ENCODE peak calls at places on chromosomes 12 and 14, in seven cellular contexts. V is body of pancreas, D is HepG2, T is heart right ventricle, I is cardiac muscle cell, X is Peyer's patch, K is HCT116. O is an unnamed sample. For H3K36me3 and H3K4me1, the result is how much of the 10 kb centered on the place peaks cover.

GRCh38 chr12:103036581-103037214 is 79.2 kb downstream of the ASCL1 start:
- DNase-seq in T (no peak), I (no peak), K (no peak), D (no peak), V (no peak), X (no peak), O (no peak)

GRCh38 chr14:104427126-104427851 is 152.3 kb upstream of the C14orf180 start:
- DNase-seq in D (no peak), X (no peak), V (no peak), I (no peak), T (no peak), K (no peak), O (no peak)

GRCh38 chr14:63544641-63545234 is 1.6 kb upstream of the PPP2R5E start:
- DNase-seq in I (peak), X (no peak), K (no peak), T (no peak), D (no peak), V (peak), O (peak)

GRCh38 chr14:23620177-23620702 is 15.9 kb upstream of the DHRS2 start:
- DNase-seq in K (no peak), T (no peak), X (no peak), D (no peak), I (no peak), V (no peak), O (no peak)

GRCh38 chr14:23307687-23308644 is 1.3 kb downstream of the BCL2L2 start:
- DNase-seq in K (no peak), V (no peak), D (no peak), I (peak), X (no peak), T (no peak), O (no peak)

GRCh38 chr12:60977966-60978365 is 1282.2 kb upstream of the USP15 start:
- DNase-seq in X (no peak), K (no peak), I (no peak), V (no peak), D (no peak), T (no peak), O (no peak)

GRCh38 chr14:98458702-98459101 is 813.3 kb downstream of the BCL11B start:
- DNase-seq in V (no peak), X (no peak), T (no peak), I (no peak), D (no peak), K (no peak), O (no peak)

GRCh38 chr12:27555928-27556778 is 32.1 kb downstream of the PPFIBP1 start:
- DNase-seq in K (no peak), X (no peak), D (no peak), V (no peak), I (peak), T (no peak), O (no peak)

GRCh38 chr12:7441216-7441615 is 2.7 kb downstream of the CD163L1 start:
- DNase-seq in D (no peak), I (no peak), K (no peak), T (no peak), V (no peak), X (no peak), O (no peak)

GRCh38 chr12:93430280-93430679 is 11.5 kb downstream of the UBE2N start:
- DNase-seq in X (no peak), D (no peak), K (no peak), V (no peak), T (no peak), I (no peak), O (no peak)

GRCh38 chr12:1808036-1808797 is 12.1 kb upstream of the LRTM2 start:
- DNase-seq in D (no peak), T (no peak), V (no peak), X (no peak), K (no peak), I (no peak), O (no peak)

GRCh38 chr12:2198088-2198501 is 145.3 kb downstream of the CACNA1C start:
- DNase-seq in T (no peak), X (no peak), K (peak), V (no peak), D (no peak), I (peak), O (no peak)

GRCh38 chr12:107458163-107458562 is 227.4 kb upstream of the PWP1 start:
- DNase-seq in T (peak), I (peak), D (no peak), V (peak), K (no peak), X (no peak), O (no peak)

GRCh38 chr12:116087962-116088361 is 189.5 kb downstream of the MED13L start:
- DNase-seq in D (peak), T (no peak), I (no peak), V (no peak), X (no peak), K (no peak), O (no peak)

GRCh38 chr12:54033106-54033979 is 493 bp downstream of the HOXC5 start:
- DNase-seq in V (peak), X (no peak), I (no peak), T (no peak), K (no peak), D (peak), O (peak)

GRCh38 chr14:57732886-57733285 is 133.0 kb downstream of the SLC35F4 start:
- DNase-seq in X (no peak), I (peak), D (no peak), V (peak), T (no peak), K (no peak), O (no peak)

GRCh38 chr14:102848830-102849521 is 71.7 kb downstream of the TRAF3 start:
- DNase-seq in I (peak), X (peak), K (no peak), V (peak), D (no peak), T (peak), O (no peak)

GRCh38 chr12:82877963-82878362 is 191.3 kb downstream of the TMTC2 start:
- DNase-seq in I (no peak), V (no peak), X (no peak), T (no peak), D (no peak), K (no peak), O (no peak)

GRCh38 chr12:4024701-4025419 is 151.7 kb upstream of the PARP11 start:
- DNase-seq in X (no peak), K (no peak), D (no peak), V (peak), I (no peak), T (no peak), O (peak)

GRCh38 chr12:90333939-90334338 is 621.0 kb downstream of the CCER1 start:
- DNase-seq in X (no peak), T (no peak), I (no peak), K (no peak), V (no peak), D (no peak), O (no peak)

GRCh38 chr14:76657404-76657803 is 103.9 kb upstream of the VASH1 start:
- DNase-seq in T (no peak), V (no peak), K (no peak), I (no peak), X (no peak), D (no peak), O (no peak)

GRCh38 chr12:63294327-63294632 is 143.3 kb upstream of the AVPR1A start:
- DNase-seq in X (no peak), D (peak), K (peak), V (peak), T (no peak), I (peak), O (no peak)

GRCh38 chr12:102879144-102879763 is 37.8 kb downstream of the PAH start:
- DNase-seq in K (peak), V (peak), I (peak), T (no peak), D (no peak), X (no peak), O (peak)

GRCh38 chr12:129911437-129912049 is 7.7 kb upstream of the TMEM132D start:
- DNase-seq in I (peak), V (peak), X (peak), T (peak), K (no peak), D (peak), O (peak)

GRCh38 chr12:5792350-5792749 is 152.7 kb downstream of the ANO2 start:
- DNase-seq in V (no peak), I (no peak), K (no peak), D (no peak), X (no peak), T (no peak), O (no peak)

GRCh38 chr12:118259079-118259478 is 113.6 kb downstream of the TAOK3 start:
- DNase-seq in X (no peak), K (no peak), T (no peak), V (peak), D (no peak), I (peak), O (no peak)

GRCh38 chr12:71186571-71187288 is 28.9 kb upstream of the TSPAN8 start:
- DNase-seq in V (no peak), T (no peak), I (peak), K (no peak), X (no peak), D (no peak), O (no peak)

GRCh38 chr12:124506145-124506831 is 61.1 kb downstream of the NCOR2 start:
- DNase-seq in X (peak), D (no peak), K (no peak), T (peak), V (peak), I (peak), O (peak)

GRCh38 chr12:30862486-30862885 is 64.1 kb upstream of the TSPAN11 start:
- DNase-seq in I (peak), D (no peak), T (peak), K (no peak), X (no peak), V (no peak), O (no peak)

GRCh38 chr12:42586268-42586667 is 3.3 kb downstream of the PRICKLE1 start:
- DNase-seq in I (no peak), X (no peak), T (no peak), V (no peak), D (no peak), K (no peak), O (no peak)

GRCh38 chr14:104782823-104783170 is 12.8 kb downstream of the AKT1 start:
- DNase-seq in T (no peak), X (no peak), I (no peak), D (no peak), K (no peak), V (no peak), O (no peak)

GRCh38 chr12:12987421-12987820 is 12.6 kb downstream of the HEBP1 start:
- DNase-seq in I (no peak), K (no peak), D (no peak), V (no peak), X (no peak), T (no peak), O (no peak)
- H3K36me3 ChIP-seq in I (under half), K (under half), D (under half), V (under half), X (half or more), T (half or more), O (under half)

DNA sequence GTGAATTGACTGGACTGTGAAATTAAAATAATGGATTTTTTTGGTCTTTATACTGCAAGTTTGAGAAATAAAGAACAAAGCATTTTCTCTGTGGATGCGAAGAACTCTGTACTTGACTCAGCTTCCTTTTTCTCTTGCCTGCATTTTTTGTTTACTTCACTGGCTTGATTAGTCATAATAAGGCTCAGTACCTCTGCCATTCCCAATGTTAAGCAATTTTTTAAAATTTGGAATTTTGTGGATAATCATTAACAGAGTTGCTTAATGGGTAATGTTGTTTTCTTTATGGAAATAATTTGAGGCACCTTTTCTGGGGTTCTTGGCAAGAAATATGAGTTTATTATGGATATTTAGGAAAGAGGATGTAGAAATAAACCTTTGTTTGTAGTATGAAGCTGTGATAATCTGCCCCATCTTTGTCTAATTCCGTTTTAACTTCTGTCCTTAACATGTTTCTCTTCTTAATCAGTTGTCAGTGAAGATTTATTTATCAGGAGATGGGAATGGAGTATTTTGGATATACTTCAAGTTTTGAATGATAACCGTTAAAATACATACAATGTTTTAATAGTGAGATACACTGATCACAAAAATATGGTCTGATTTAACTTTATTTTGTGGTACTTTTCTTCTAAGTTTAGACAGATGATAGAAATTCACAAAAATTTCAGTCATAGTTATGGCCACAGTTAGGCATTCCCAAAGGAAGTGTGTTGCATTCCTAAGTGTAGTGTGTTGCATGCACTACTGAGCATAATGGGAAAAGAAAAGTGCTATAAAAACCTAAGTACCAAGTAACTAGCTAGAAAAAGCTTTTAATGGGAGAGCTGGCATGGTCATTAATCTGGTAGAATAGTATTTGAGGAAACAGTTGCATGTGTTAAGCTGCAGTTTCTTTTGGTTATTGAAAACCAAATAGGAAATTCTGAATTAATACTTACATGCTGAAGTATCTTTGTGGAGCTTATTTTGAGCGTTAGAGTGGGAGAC is 27.7 kb downstream of the WNK1 start:
- DNase-seq in D (peak), K (no peak), X (no peak), I (peak), V (no peak), T (no peak), O (no peak)
- H3K4me1 ChIP-seq in D (half or more), K (under half), X (under half), I (under half), V (under half), T (half or more), O (under half)

GRCh38 chr12:32743264-32743663 is 12.4 kb downstream of the YARS2 start:
- DNase-seq in D (no peak), I (no peak), X (no peak), V (no peak), T (no peak), K (no peak), O (no peak)
- H3K36me3 ChIP-seq in D (half or more), I (half or more), X (half or more), V (under half), T (half or more), K (half or more), O (half or more)

GRCh38 chr12:104673294-104674062 is 216.7 kb downstream of the CHST11 start:
- DNase-seq in V (no peak), K (no peak), I (peak), X (no peak), T (no peak), D (no peak), O (no peak)
- H3K4me1 ChIP-seq in V (under half), K (half or more), I (half or more), X (under half), T (half or more), D (under half), O (under half)

GRCh38 chr12:65100140-65100539 is 21.0 kb downstream of the WIF1 start:
- DNase-seq in V (no peak), I (peak), D (peak), T (no peak), K (no peak), X (no peak), O (no peak)
- H3K36me3 ChIP-seq in V (under half), I (under half), D (under half), T (under half), K (under half), X (under half), O (under half)

GRCh38 chr14:75144944-75145343 is 18.1 kb upstream of the NEK9 start:
- DNase-seq in I (peak), K (no peak), D (no peak), X (no peak), V (no peak), T (no peak), O (no peak)

GRCh38 chr14:75155159-75155558 is 21.3 kb downstream of the TMED10 start:
- DNase-seq in V (no peak), D (no peak), X (no peak), T (no peak), K (no peak), I (no peak), O (no peak)

GRCh38 chr14:75147423-75148071 is 20.7 kb upstream of the NEK9 start:
- DNase-seq in X (peak), I (peak), V (peak), K (no peak), D (peak), T (peak), O (no peak)

GRCh38 chr14:75153295-75153694 is 23.1 kb downstream of the TMED10 start:
- DNase-seq in D (no peak), V (no peak), I (no peak), X (no peak), K (no peak), T (no peak), O (peak)

GRCh38 chr14:75150150-75150549 is 23.3 kb upstream of the NEK9 start:
- DNase-seq in X (no peak), D (no peak), V (no peak), K (no peak), I (peak), T (no peak), O (no peak)
- H3K4me1 ChIP-seq in X (under half), D (half or more), V (half or more), K (under half), I (under half), T (under half), O (under half)

GRCh38 chr14:67571991-67572323 is 28.1 kb downstream of the PIGH start:
- DNase-seq in I (no peak), X (no peak), D (no peak), V (no peak), T (no peak), K (no peak), O (no peak)
- H3K36me3 ChIP-seq in I (under half), X (under half), D (under half), V (under half), T (under half), K (under half), O (under half)

DNA sequence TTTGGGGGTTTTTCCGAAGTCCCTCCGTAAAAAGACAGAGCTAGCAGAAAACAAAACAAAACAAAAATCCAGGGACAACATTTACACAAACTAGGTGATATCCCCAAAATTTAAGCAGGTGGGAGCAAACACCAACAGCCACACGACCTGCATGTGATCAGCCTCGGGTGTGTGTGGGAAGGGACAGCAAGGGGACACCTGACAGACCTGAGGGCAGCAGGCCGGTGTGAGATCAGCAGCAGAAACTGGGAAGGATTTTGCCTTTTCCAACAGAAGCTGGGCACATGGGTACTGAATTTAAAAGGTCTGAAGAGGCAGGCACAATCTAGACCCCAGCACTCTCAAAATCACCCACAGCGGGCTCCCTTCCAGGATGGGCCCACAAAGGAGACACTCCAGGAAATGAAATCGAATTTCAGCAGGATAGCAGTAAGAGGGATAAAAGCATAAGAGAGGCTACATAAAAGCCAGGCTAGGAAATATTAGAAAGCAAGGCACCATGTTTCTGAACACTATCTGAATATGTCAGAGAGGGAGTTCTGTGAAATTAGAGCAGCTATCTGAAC is 36.5 kb upstream of the SELPLG start:
- DNase-seq in I (no peak), D (no peak), T (no peak), K (no peak), V (peak), X (no peak), O (no peak)
- H3K4me1 ChIP-seq in I (under half), D (under half), T (half or more), K (under half), V (under half), X (under half), O (under half)

DNA sequence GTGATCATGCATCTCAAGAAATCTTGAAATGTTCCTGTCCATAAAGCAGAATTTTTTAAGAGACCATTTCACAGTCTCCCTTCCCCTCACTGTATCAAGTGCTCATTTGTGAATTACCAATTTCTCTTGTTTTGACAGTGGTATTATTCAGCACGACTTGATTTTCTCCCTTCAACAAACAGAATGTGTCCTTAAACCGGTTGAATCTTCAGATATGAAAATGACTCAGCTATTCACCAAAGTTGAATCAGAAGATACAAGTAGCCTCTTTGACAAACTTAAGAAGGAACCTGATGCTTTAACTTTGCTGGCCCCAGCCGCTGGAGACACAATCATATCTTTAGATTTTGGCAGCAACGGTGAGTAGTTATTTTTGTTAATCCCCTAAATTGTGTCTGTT is 25.5 kb upstream of the SNAPC1 start:
- DNase-seq in X (no peak), K (no peak), I (no peak), T (no peak), D (no peak), V (no peak), O (no peak)
- H3K36me3 ChIP-seq in X (half or more), K (half or more), I (half or more), T (half or more), D (half or more), V (under half), O (half or more)

GRCh38 chr14:61502459-61503093 is 181.2 kb downstream of the PRKCH start:
- DNase-seq in V (no peak), X (no peak), T (no peak), K (no peak), D (no peak), I (peak), O (no peak)
- H3K4me1 ChIP-seq in V (under half), X (under half), T (under half), K (under half), D (under half), I (under half), O (under half)